ENCODE peak calls at places on chromosome 10, in eight cellular contexts. One of them, this sample, is unnamed.

GRCh38 chr10:92542458-92542857 is 31.4 kb downstream of the IDE start:
- DNase-seq in neural progenitor cell: no peak
- DNase-seq in IMR-90: no peak
- DNase-seq in H9: no peak
- DNase-seq in trophoblast cell: peak
- DNase-seq in fibroblast of lung: no peak
- DNase-seq in colonic mucosa: no peak
- DNase-seq in MM.1S: no peak
- DNase-seq in this sample: no peak

GRCh38 chr10:102511562-102512274 is 7.9 kb downstream of the SUFU start:
- DNase-seq in trophoblast cell: no peak
- DNase-seq in MM.1S: peak
- DNase-seq in colonic mucosa: no peak
- DNase-seq in H9: no peak
- DNase-seq in neural progenitor cell: no peak
- DNase-seq in fibroblast of lung: no peak
- DNase-seq in IMR-90: no peak
- DNase-seq in this sample: no peak

GRCh38 chr10:80158598-80159127 is 26.1 kb downstream of the PLAC9 start:
- DNase-seq in neural progenitor cell: no peak
- DNase-seq in H9: no peak
- DNase-seq in colonic mucosa: peak
- DNase-seq in IMR-90: peak
- DNase-seq in fibroblast of lung: peak
- DNase-seq in trophoblast cell: peak
- DNase-seq in MM.1S: no peak
- DNase-seq in this sample: peak

GRCh38 chr10:72234560-72235095 is 18.6 kb upstream of the ASCC1 start:
- DNase-seq in trophoblast cell: no peak
- DNase-seq in neural progenitor cell: no peak
- DNase-seq in fibroblast of lung: no peak
- DNase-seq in IMR-90: no peak
- DNase-seq in colonic mucosa: no peak
- DNase-seq in H9: no peak
- DNase-seq in MM.1S: no peak
- DNase-seq in this sample: no peak

GRCh38 chr10:29957887-29958330 is 101.5 kb downstream of the JCAD start:
- DNase-seq in IMR-90: no peak
- DNase-seq in fibroblast of lung: peak
- DNase-seq in colonic mucosa: no peak
- DNase-seq in trophoblast cell: peak
- DNase-seq in neural progenitor cell: no peak
- DNase-seq in H9: no peak
- DNase-seq in MM.1S: no peak
- DNase-seq in this sample: peak

GRCh38 chr10:114623155-114623554 is 34.9 kb downstream of the ABLIM1 start:
- DNase-seq in colonic mucosa: no peak
- DNase-seq in neural progenitor cell: no peak
- DNase-seq in H9: no peak
- DNase-seq in trophoblast cell: no peak
- DNase-seq in fibroblast of lung: no peak
- DNase-seq in IMR-90: no peak
- DNase-seq in MM.1S: no peak
- DNase-seq in this sample: no peak

GRCh38 chr10:20897146-20897834 is at the start of gene NEBL:
- DNase-seq in MM.1S: no peak
- DNase-seq in colonic mucosa: no peak
- DNase-seq in H9: no peak
- DNase-seq in IMR-90: no peak
- DNase-seq in neural progenitor cell: no peak
- DNase-seq in fibroblast of lung: no peak
- DNase-seq in trophoblast cell: no peak
- DNase-seq in this sample: no peak

GRCh38 chr10:34612938-34613337 is 202.2 kb downstream of the PARD3 start:
- DNase-seq in MM.1S: no peak
- DNase-seq in colonic mucosa: no peak
- DNase-seq in fibroblast of lung: no peak
- DNase-seq in IMR-90: no peak
- DNase-seq in H9: no peak
- DNase-seq in trophoblast cell: no peak
- DNase-seq in neural progenitor cell: no peak
- DNase-seq in this sample: no peak

GRCh38 chr10:104434601-104435000 is 81.0 kb downstream of the CFAP58 start:
- DNase-seq in IMR-90: peak
- DNase-seq in neural progenitor cell: no peak
- DNase-seq in fibroblast of lung: no peak
- DNase-seq in MM.1S: no peak
- DNase-seq in colonic mucosa: no peak
- DNase-seq in H9: no peak
- DNase-seq in trophoblast cell: peak
- DNase-seq in this sample: no peak

GRCh38 chr10:1368772-1369171 is 312.6 kb downstream of the WDR37 start:
- DNase-seq in neural progenitor cell: peak
- DNase-seq in fibroblast of lung: peak
- DNase-seq in IMR-90: no peak
- DNase-seq in MM.1S: no peak
- DNase-seq in H9: peak
- DNase-seq in trophoblast cell: peak
- DNase-seq in colonic mucosa: peak
- DNase-seq in this sample: no peak

GRCh38 chr10:17335065-17335464 is 107.0 kb downstream of the VIM start:
- DNase-seq in IMR-90: peak
- DNase-seq in H9: no peak
- DNase-seq in trophoblast cell: peak
- DNase-seq in MM.1S: no peak
- DNase-seq in neural progenitor cell: no peak
- DNase-seq in colonic mucosa: no peak
- DNase-seq in fibroblast of lung: peak
- DNase-seq in this sample: no peak

DNA sequence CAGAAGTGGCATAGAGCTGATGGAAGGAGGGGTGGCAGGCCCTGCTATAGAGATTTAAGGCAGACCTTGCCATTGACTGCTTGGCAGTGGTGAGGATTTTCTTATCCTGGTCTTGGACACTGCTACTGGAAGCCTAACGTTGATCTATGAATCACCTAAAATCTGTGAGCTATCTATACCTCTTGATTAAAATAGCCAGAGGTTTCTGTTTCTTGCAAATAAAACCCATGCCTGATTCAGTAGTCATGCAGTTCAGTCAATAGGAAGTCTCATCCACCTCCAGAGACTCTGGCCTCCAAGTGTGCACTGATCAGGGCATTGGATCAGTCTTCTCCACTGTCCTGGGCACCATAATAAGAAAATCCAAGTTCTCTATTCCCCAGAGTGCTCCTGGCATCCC is 286.5 kb downstream of the PTEN start:
- DNase-seq in colonic mucosa: no peak
- DNase-seq in MM.1S: no peak
- DNase-seq in trophoblast cell: no peak
- DNase-seq in fibroblast of lung: no peak
- DNase-seq in neural progenitor cell: no peak
- DNase-seq in IMR-90: peak
- DNase-seq in H9: no peak
- DNase-seq in this sample: no peak
- H3K27ac ChIP-seq in colonic mucosa: no peak
- H3K27ac ChIP-seq in MM.1S: no peak
- H3K27ac ChIP-seq in trophoblast cell: no peak
- H3K27ac ChIP-seq in fibroblast of lung: no peak
- H3K27ac ChIP-seq in neural progenitor cell: no peak
- H3K27ac ChIP-seq in IMR-90: no peak
- H3K27ac ChIP-seq in H9: no peak
- H3K27ac ChIP-seq in this sample: no peak

GRCh38 chr10:62961951-62962523 is 145.9 kb upstream of the EGR2 start:
- DNase-seq in IMR-90: no peak
- DNase-seq in fibroblast of lung: peak
- DNase-seq in H9: no peak
- DNase-seq in colonic mucosa: no peak
- DNase-seq in MM.1S: no peak
- DNase-seq in trophoblast cell: no peak
- DNase-seq in neural progenitor cell: peak
- DNase-seq in this sample: no peak
- H3K9ac ChIP-seq in IMR-90: no peak
- H3K9ac ChIP-seq in fibroblast of lung: no peak
- H3K9ac ChIP-seq in H9: no peak
- H3K9ac ChIP-seq in colonic mucosa: no peak
- H3K9ac ChIP-seq in MM.1S: no peak
- H3K9ac ChIP-seq in trophoblast cell: no peak
- H3K9ac ChIP-seq in neural progenitor cell: no peak
- H3K9ac ChIP-seq in this sample: no peak

GRCh38 chr10:113619401-113619800 is 44.4 kb downstream of the NRAP start:
- DNase-seq in trophoblast cell: no peak
- DNase-seq in H9: no peak
- DNase-seq in colonic mucosa: no peak
- DNase-seq in neural progenitor cell: no peak
- DNase-seq in IMR-90: no peak
- DNase-seq in fibroblast of lung: no peak
- DNase-seq in MM.1S: no peak
- DNase-seq in this sample: no peak

GRCh38 chr10:113617086-113617485 is 46.8 kb downstream of the NRAP start:
- DNase-seq in MM.1S: no peak
- DNase-seq in neural progenitor cell: peak
- DNase-seq in colonic mucosa: no peak
- DNase-seq in fibroblast of lung: no peak
- DNase-seq in H9: no peak
- DNase-seq in trophoblast cell: no peak
- DNase-seq in IMR-90: no peak
- DNase-seq in this sample: no peak

GRCh38 chr10:113618338-113618737 is 45.5 kb downstream of the NRAP start:
- DNase-seq in trophoblast cell: no peak
- DNase-seq in MM.1S: no peak
- DNase-seq in fibroblast of lung: no peak
- DNase-seq in IMR-90: no peak
- DNase-seq in H9: no peak
- DNase-seq in colonic mucosa: no peak
- DNase-seq in neural progenitor cell: no peak
- DNase-seq in this sample: no peak

GRCh38 chr10:113614304-113614703 is 49.5 kb downstream of the NRAP start:
- DNase-seq in colonic mucosa: no peak
- DNase-seq in fibroblast of lung: no peak
- DNase-seq in H9: no peak
- DNase-seq in MM.1S: no peak
- DNase-seq in neural progenitor cell: no peak
- DNase-seq in IMR-90: no peak
- DNase-seq in trophoblast cell: peak
- DNase-seq in this sample: no peak

GRCh38 chr10:113616244-113617074 is 47.4 kb downstream of the NRAP start:
- DNase-seq in colonic mucosa: no peak
- DNase-seq in trophoblast cell: peak
- DNase-seq in H9: no peak
- DNase-seq in MM.1S: no peak
- DNase-seq in IMR-90: no peak
- DNase-seq in fibroblast of lung: no peak
- DNase-seq in neural progenitor cell: peak
- DNase-seq in this sample: no peak
- H3K27ac ChIP-seq in colonic mucosa: no peak
- H3K27ac ChIP-seq in trophoblast cell: no peak
- H3K27ac ChIP-seq in H9: no peak
- H3K27ac ChIP-seq in MM.1S: no peak
- H3K27ac ChIP-seq in IMR-90: no peak
- H3K27ac ChIP-seq in fibroblast of lung: no peak
- H3K27ac ChIP-seq in neural progenitor cell: no peak
- H3K27ac ChIP-seq in this sample: no peak

GRCh38 chr10:96513686-96514551 is at the start of gene TLL2:
- DNase-seq in trophoblast cell: peak
- DNase-seq in neural progenitor cell: peak
- DNase-seq in colonic mucosa: peak
- DNase-seq in MM.1S: peak
- DNase-seq in fibroblast of lung: peak
- DNase-seq in IMR-90: peak
- DNase-seq in H9: peak
- DNase-seq in this sample: peak

GRCh38 chr10:96512524-96512991 is 1.2 kb downstream of the TLL2 start:
- DNase-seq in neural progenitor cell: peak
- DNase-seq in MM.1S: no peak
- DNase-seq in colonic mucosa: peak
- DNase-seq in fibroblast of lung: peak
- DNase-seq in H9: peak
- DNase-seq in trophoblast cell: peak
- DNase-seq in IMR-90: peak
- DNase-seq in this sample: peak

GRCh38 chr10:96516337-96516736 is 2.6 kb upstream of the TLL2 start:
- DNase-seq in MM.1S: no peak
- DNase-seq in colonic mucosa: no peak
- DNase-seq in H9: no peak
- DNase-seq in fibroblast of lung: no peak
- DNase-seq in IMR-90: no peak
- DNase-seq in neural progenitor cell: no peak
- DNase-seq in trophoblast cell: no peak
- DNase-seq in this sample: no peak

GRCh38 chr10:96511044-96511945 is 2.4 kb downstream of the TLL2 start:
- DNase-seq in H9: peak
- DNase-seq in neural progenitor cell: peak
- DNase-seq in trophoblast cell: peak
- DNase-seq in colonic mucosa: peak
- DNase-seq in fibroblast of lung: peak
- DNase-seq in IMR-90: peak
- DNase-seq in MM.1S: no peak
- DNase-seq in this sample: no peak

DNA sequence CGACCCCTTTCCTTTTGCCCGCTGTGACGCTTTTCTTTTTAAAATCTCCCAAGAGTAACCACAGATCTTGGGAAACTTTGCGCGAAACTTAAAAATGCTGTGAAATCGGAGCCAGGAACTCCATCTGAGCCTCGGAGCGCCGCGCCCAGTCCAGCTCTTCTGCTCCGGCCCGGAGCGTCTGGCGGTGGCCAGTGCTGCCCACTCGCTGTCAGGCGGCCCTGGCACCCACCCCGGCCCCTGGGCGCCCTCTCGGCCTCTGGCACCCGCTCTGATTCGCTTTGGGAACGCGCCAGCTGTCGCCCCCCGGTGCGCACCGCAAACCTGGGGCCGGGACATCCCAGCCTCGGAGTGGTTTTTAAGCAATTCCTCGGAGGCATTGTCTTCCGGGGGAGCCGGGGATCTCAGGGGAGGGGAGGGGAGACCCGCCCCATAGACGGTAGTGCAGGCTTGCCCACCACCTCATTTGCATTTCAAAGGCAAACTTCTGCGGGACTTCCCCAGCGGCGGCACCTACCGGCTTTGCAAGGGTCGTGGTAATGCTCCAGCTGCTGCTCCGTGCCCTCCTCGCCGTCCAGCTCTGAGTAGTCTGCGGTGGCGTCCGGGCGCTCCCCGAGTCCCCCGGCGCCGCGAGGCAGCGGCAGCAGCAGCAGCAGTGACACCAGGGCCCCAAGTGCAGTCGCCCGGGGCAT is 585 bp downstream of the TLL2 start:
- DNase-seq in fibroblast of lung: peak
- DNase-seq in MM.1S: no peak
- DNase-seq in colonic mucosa: peak
- DNase-seq in IMR-90: peak
- DNase-seq in neural progenitor cell: peak
- DNase-seq in trophoblast cell: peak
- DNase-seq in H9: peak
- DNase-seq in this sample: peak
- H3K9ac ChIP-seq in fibroblast of lung: no peak
- H3K9ac ChIP-seq in MM.1S: peak
- H3K9ac ChIP-seq in colonic mucosa: peak
- H3K9ac ChIP-seq in IMR-90: no peak
- H3K9ac ChIP-seq in neural progenitor cell: no peak
- H3K9ac ChIP-seq in trophoblast cell: no peak
- H3K9ac ChIP-seq in H9: no peak
- H3K9ac ChIP-seq in this sample: no peak

This sample was measured in kidney.